ENCODE peak calls at places on chromosomes 5 and 9, in seven cellular contexts. Q, H, T, K, U, E and P are unnamed samples. For H3K4me1, the result is how much of the 10 kb centered on the place peaks cover.

GRCh38 chr9:31730398-31730797 is 654.0 kb upstream of the ACO1 start:
- DNase-seq in Q (no peak), U (no peak), K (no peak), T (no peak), H (no peak), E (no peak), P (no peak)

GRCh38 chr5:103262422-103262871 is 3.9 kb downstream of the MACIR start:
- DNase-seq in Q (no peak), K (peak), T (no peak), E (no peak), U (no peak), H (no peak), P (peak)

GRCh38 chr5:78467744-78468357 is 107.4 kb downstream of the SCAMP1 start:
- DNase-seq in Q (no peak), H (no peak), K (peak), T (no peak), U (no peak), E (no peak), P (peak)

GRCh38 chr9:107711528-107711927 is 222.0 kb upstream of the KLF4 start:
- DNase-seq in T (no peak), U (peak), H (no peak), Q (peak), K (peak), E (no peak), P (peak)

GRCh38 chr5:172919525-172920446 is 39.4 kb upstream of the RPL26L1 start:
- DNase-seq in U (no peak), H (no peak), K (no peak), Q (peak), E (no peak), T (peak), P (no peak)

GRCh38 chr5:38825494-38825893 is 20.3 kb upstream of the OSMR start:
- DNase-seq in U (no peak), T (no peak), H (no peak), Q (no peak), K (peak), E (no peak), P (no peak)

GRCh38 chr5:57566914-57567313 is 84.3 kb upstream of the ACTBL2 start:
- DNase-seq in U (no peak), K (peak), E (no peak), Q (no peak), T (no peak), H (no peak), P (peak)

GRCh38 chr5:115179959-115180709 is 10.4 kb upstream of the TRIM36 start:
- DNase-seq in K (peak), T (peak), E (no peak), H (peak), Q (peak), U (no peak), P (peak)

GRCh38 chr5:132260714-132261615 is 3.5 kb downstream of the PDLIM4 start:
- DNase-seq in K (peak), E (peak), H (peak), U (peak), T (peak), Q (peak), P (peak)

GRCh38 chr5:179326176-179326997 is 18.9 kb downstream of the ADAMTS2 start:
- DNase-seq in U (no peak), E (no peak), Q (peak), K (peak), T (peak), H (peak), P (peak)

GRCh38 chr9:82124090-82124489 is 135.5 kb downstream of the SPATA31D1 start:
- DNase-seq in H (no peak), Q (no peak), K (peak), E (no peak), U (no peak), T (no peak), P (no peak)

GRCh38 chr5:41457942-41458341 is 52.5 kb downstream of the PLCXD3 start:
- DNase-seq in Q (no peak), H (no peak), T (no peak), E (no peak), U (no peak), K (no peak), P (no peak)

GRCh38 chr9:110650991-110651411 is 17.6 kb upstream of the MUSK start:
- DNase-seq in E (no peak), H (no peak), U (no peak), K (peak), T (peak), Q (peak), P (peak)

GRCh38 chr9:13857521-13857920 is 456.4 kb downstream of the NFIB start:
- DNase-seq in E (no peak), H (no peak), K (no peak), U (no peak), T (no peak), Q (no peak), P (no peak)

GRCh38 chr5:98586581-98586980 is 186.9 kb upstream of the RGMB start:
- DNase-seq in E (no peak), T (no peak), H (no peak), U (no peak), K (no peak), Q (no peak), P (no peak)

GRCh38 chr9:69809304-69809863 is 11.2 kb upstream of the CFAP95 start:
- DNase-seq in K (peak), T (no peak), H (no peak), Q (no peak), E (no peak), U (no peak), P (no peak)

GRCh38 chr5:125416055-125416454 is 669.6 kb upstream of the ZNF608 start:
- DNase-seq in U (no peak), T (no peak), K (no peak), Q (no peak), H (no peak), E (no peak), P (no peak)

GRCh38 chr5:125412051-125412560 is 665.7 kb upstream of the ZNF608 start:
- DNase-seq in H (no peak), U (no peak), T (no peak), E (no peak), K (peak), Q (no peak), P (peak)

GRCh38 chr5:125415126-125415525 is 668.7 kb upstream of the ZNF608 start:
- DNase-seq in H (no peak), Q (no peak), K (no peak), U (no peak), T (no peak), E (no peak), P (no peak)

GRCh38 chr5:125412561-125413535 is 666.4 kb upstream of the ZNF608 start:
- DNase-seq in K (peak), U (no peak), H (peak), T (peak), Q (peak), E (peak), P (peak)

DNA sequence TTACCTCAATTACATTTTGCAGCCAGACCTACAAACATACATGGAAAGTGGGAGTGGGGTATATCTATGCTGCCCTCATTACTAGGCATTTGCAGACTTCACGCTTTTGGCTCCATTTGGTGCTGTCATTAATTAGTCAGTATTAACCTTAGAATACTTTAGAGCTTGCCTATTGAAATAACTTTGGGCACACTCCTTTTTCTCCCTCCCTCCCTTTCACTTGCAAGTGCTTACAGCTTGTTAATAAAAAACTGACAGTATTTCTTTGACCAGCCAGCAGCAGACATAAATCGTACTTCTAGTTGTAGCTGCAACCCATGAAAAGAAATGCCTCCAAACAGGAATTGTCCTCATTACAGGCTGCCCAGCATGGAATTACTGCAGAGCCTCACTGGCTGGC is 667.4 kb upstream of the ZNF608 start:
- DNase-seq in T (no peak), H (no peak), U (no peak), K (peak), Q (no peak), E (no peak), P (no peak)
- H3K27ac ChIP-seq in T (no peak), H (no peak), U (no peak), K (peak), Q (no peak), E (no peak), P (no peak)

GRCh38 chr5:140112685-140113179 is 1.2 kb upstream of the PURA start:
- DNase-seq in E (no peak), U (no peak), T (peak), K (peak), H (no peak), Q (no peak), P (no peak)
- H3K4me1 ChIP-seq in E (under half), U (half or more), T (under half), K (under half), H (under half), Q (under half), P (under half)

DNA sequence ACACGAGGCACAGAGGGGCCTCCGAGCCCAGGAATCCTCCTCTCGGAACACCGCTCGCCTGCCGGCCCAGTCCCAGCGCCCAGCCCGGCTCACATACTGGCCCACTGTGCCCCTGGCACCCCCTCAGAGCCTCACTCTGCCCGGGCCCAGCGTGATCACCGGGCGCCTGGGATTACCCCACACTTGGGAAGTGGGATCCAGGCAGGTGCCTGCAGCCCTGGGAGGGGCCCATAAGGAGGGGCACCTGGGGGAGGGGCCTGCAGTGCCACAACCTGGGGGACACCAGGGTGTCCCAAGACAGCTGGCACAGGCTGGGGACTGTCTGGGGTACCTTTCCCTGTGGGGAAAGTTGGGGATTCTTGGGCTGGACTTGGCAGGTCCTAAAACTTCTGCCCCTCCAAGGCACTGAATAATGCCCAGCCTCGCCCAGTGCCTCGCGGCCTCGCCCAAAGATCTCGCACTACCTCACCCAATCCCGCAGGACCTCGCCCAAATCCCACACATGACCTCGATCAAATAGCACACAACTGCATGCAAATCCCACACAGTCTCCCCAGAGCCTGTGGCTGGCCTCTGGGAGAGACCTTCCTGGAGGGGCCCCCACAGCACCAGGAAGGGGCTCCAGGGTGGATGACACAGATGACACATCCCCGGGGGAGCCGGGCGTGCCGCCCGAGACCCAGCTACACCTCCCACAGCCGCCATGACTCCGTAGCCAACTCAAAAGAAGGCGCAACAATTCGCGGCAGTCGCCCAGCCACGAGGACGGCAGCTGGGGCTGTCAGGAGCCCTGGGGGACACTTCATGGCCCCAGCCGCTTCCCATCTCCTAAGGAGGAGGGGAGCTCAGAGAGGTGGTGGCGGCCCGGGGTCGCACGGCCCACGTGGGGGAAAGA is 13.7 kb downstream of the NOTCH1 start:
- DNase-seq in E (no peak), U (no peak), T (no peak), Q (no peak), K (no peak), H (no peak), P (no peak)
- H3K27ac ChIP-seq in E (peak), U (no peak), T (peak), Q (no peak), K (no peak), H (peak), P (no peak)

GRCh38 chr9:121654497-121655140 is 3.2 kb downstream of the DAB2IP start:
- DNase-seq in T (no peak), H (no peak), Q (no peak), E (no peak), U (no peak), K (no peak), P (no peak)
- H3K4me1 ChIP-seq in T (under half), H (half or more), Q (under half), E (under half), U (under half), K (under half), P (under half)

GRCh38 chr5:139064613-139065012 is 133.6 kb downstream of the SIL1 start:
- DNase-seq in T (no peak), H (no peak), Q (no peak), E (no peak), U (peak), K (no peak), P (no peak)
- H3K27ac ChIP-seq in T (no peak), H (no peak), Q (no peak), E (no peak), U (peak), K (no peak), P (no peak)

GRCh38 chr9:127783644-127784043 is 2.2 kb upstream of the CDK9 start:
- DNase-seq in H (no peak), E (no peak), T (no peak), K (no peak), Q (no peak), U (no peak), P (no peak)
- H3K4me1 ChIP-seq in H (under half), E (under half), T (under half), K (under half), Q (under half), U (under half), P (under half)

DNA sequence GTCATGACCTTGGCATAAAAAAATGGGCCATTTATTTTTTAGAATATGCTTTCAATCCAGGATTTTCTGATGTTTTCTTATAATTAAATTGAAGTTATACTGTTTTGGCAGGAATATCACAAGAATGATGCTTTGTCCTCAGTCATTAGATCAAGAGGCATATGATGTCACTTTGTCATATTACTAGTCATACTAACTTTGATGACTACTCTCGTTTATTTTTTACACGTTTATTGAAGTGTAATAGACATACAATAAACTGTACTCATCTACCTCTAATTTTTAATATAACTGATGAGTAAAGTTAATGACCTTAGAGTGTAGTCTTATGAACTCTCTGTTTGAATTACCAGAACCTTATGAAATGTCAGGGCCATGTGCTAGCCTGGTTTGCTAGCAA is 56.4 kb downstream of the PBX3 start:
- DNase-seq in T (no peak), K (no peak), H (no peak), U (no peak), E (no peak), Q (no peak), P (no peak)
- H3K27ac ChIP-seq in T (no peak), K (no peak), H (no peak), U (no peak), E (no peak), Q (no peak), P (no peak)